ENCODE peak calls at places on chromosomes 6 and 20, in ten cellular contexts. Z, C, K, W, M, E, D, U, P and X are unnamed samples.

GRCh38 chr6:159282351-159282750 is 113.2 kb downstream of the FNDC1 start:
- DNase-seq in K (no peak), C (no peak), P (no peak), M (no peak), D (no peak), Z (no peak), U (no peak), W (no peak), E (no peak), X (no peak)

GRCh38 chr6:49720372-49720771 is 7.0 kb upstream of the CRISP2 start:
- DNase-seq in K (no peak), M (no peak), Z (no peak), D (no peak), W (no peak), E (no peak), U (no peak), C (no peak), P (no peak), X (no peak)

GRCh38 chr20:6579824-6580223 is 187.7 kb upstream of the BMP2 start:
- DNase-seq in C (no peak), D (no peak), U (peak; percentile 26), M (no peak), E (no peak), P (no peak), Z (no peak), K (no peak), W (no peak), X (no peak)

GRCh38 chr6:167107787-167108186 is 15.1 kb upstream of the CCR6 start:
- DNase-seq in P (no peak), K (peak; percentile 7), M (no peak), E (no peak), C (no peak), Z (no peak), U (no peak), D (no peak), W (no peak), X (no peak)

GRCh38 chr6:52352239-52353008 is 9.5 kb upstream of the PAQR8 start:
- DNase-seq in D (no peak), K (no peak), M (peak; percentile 100), E (peak; percentile 100), C (peak; percentile 95), P (peak; percentile 57), U (peak; percentile 84), Z (peak; percentile 31), W (no peak), X (peak; percentile 97)

GRCh38 chr6:159169193-159169555 is at the start of gene FNDC1:
- DNase-seq in W (peak; percentile 74), Z (peak; percentile 44), K (no peak), M (no peak), E (no peak), U (peak; percentile 21), P (peak; percentile 35), C (peak; percentile 19), D (no peak), X (peak; percentile 38)

GRCh38 chr6:160733045-160733646 is 31.1 kb downstream of the PLG start:
- DNase-seq in P (peak; percentile 24), M (peak; percentile 18), W (peak; percentile 12), Z (peak; percentile 30), C (peak; percentile 35), K (no peak), U (peak; percentile 62), E (no peak), D (no peak), X (peak; percentile 67)

GRCh38 chr6:44260451-44261297 is 3.3 kb upstream of the SLC35B2 start:
- DNase-seq in P (peak; percentile 84), E (no peak), M (no peak), U (no peak), W (no peak), C (no peak), Z (no peak), D (no peak), K (no peak), X (no peak)

GRCh38 chr20:57429579-57430202 is 38.5 kb downstream of the RBM38 start:
- DNase-seq in M (peak; percentile 80), P (peak; percentile 49), D (no peak), U (no peak), C (peak; percentile 39), Z (no peak), K (no peak), E (no peak), W (no peak), X (no peak)

GRCh38 chr6:149060985-149061760 is 256.3 kb upstream of the TAB2 start:
- DNase-seq in Z (peak; percentile 21), M (peak; percentile 55), P (no peak), U (peak; percentile 46), D (no peak), C (peak; percentile 39), E (no peak), K (no peak), W (no peak), X (peak; percentile 91)